ENCODE peak calls at places on chromosomes 12 and 14, in seven cellular contexts. V is hepatocyte; X is RKO; T is AML-193; Z is activated naive CD4-positive, alpha-beta T cell; J is CD8-positive, alpha-beta T cell; K is stimulated activated CD4-positive, alpha-beta T cell treated with anti-CD3 and anti-CD28 coated beads, Interleukin-12 subunit alpha, Interleukin-12 subunit beta, amount 100 ng/mL, for 48 hours. E is an unnamed sample.

GRCh38 chr12:60169904-60170303 is 574.1 kb downstream of the SLC16A7 start:
- DNase-seq in V (no peak), J (no peak), K (no peak), T (no peak), Z (no peak), X (no peak), E (no peak)

GRCh38 chr12:22307811-22308210 is 26.7 kb downstream of the ST8SIA1 start:
- DNase-seq in K (no peak), X (no peak), V (no peak), J (no peak), T (no peak), Z (no peak), E (no peak)

GRCh38 chr12:132321321-132322118 is 7.9 kb downstream of the GALNT9 start:
- DNase-seq in V (no peak), K (no peak), Z (no peak), T (no peak), X (no peak), J (no peak), E (no peak)

GRCh38 chr14:55533960-55534359 is 46.0 kb upstream of the KTN1 start:
- DNase-seq in K (no peak), J (no peak), T (no peak), V (no peak), X (no peak), Z (no peak), E (no peak)

GRCh38 chr14:102279688-102280348 is 25.1 kb downstream of the MOK start:
- DNase-seq in V (peak), X (peak), J (no peak), Z (no peak), T (no peak), K (peak), E (no peak)

GRCh38 chr12:123996581-123996980 is 23.6 kb downstream of the ZNF664 start:
- DNase-seq in X (no peak), Z (no peak), J (no peak), T (no peak), V (no peak), K (no peak), E (no peak)

GRCh38 chr12:123011701-123012100 is 31.2 kb downstream of the ARL6IP4 start:
- DNase-seq in J (peak), T (no peak), K (no peak), Z (no peak), V (no peak), X (no peak), E (no peak)

GRCh38 chr12:105228494-105228893 is 7.5 kb downstream of the APPL2 start:
- DNase-seq in T (no peak), J (no peak), Z (no peak), K (peak), V (no peak), X (no peak), E (no peak)

GRCh38 chr12:67202344-67203012 is 66.7 kb upstream of the CAND1 start:
- DNase-seq in Z (no peak), T (no peak), K (no peak), J (no peak), X (no peak), V (no peak), E (no peak)

GRCh38 chr12:123488539-123489230 is 30.7 kb downstream of the SNRNP35 start:
- DNase-seq in T (no peak), K (no peak), V (no peak), Z (no peak), X (no peak), J (no peak), E (no peak)

GRCh38 chr14:78848234-78848820 is 678.2 kb downstream of the NRXN3 start:
- DNase-seq in T (peak), J (no peak), X (peak), K (peak), Z (peak), V (peak), E (no peak)

GRCh38 chr12:19032826-19033225 is 96.7 kb upstream of the PLEKHA5 start:
- DNase-seq in Z (no peak), J (no peak), K (no peak), X (no peak), T (no peak), V (no peak), E (no peak)

GRCh38 chr12:15151141-15152091 is 69.8 kb downstream of the RERG start:
- DNase-seq in J (no peak), T (peak), X (peak), K (no peak), Z (no peak), V (peak), E (no peak)

GRCh38 chr14:54654600-54654999 is 87.7 kb downstream of the SAMD4A start:
- DNase-seq in Z (no peak), K (no peak), T (no peak), V (no peak), X (no peak), J (no peak), E (no peak)

GRCh38 chr14:100383727-100384158 is 60.6 kb downstream of the SLC25A47 start:
- DNase-seq in V (peak), Z (peak), K (peak), J (peak), X (peak), T (peak), E (peak)

GRCh38 chr12:108875682-108876361 is 4.1 kb upstream of the DAO start:
- DNase-seq in Z (no peak), V (no peak), T (no peak), X (no peak), J (no peak), K (no peak), E (no peak)

GRCh38 chr14:67232631-67233030 is 8.6 kb upstream of the PALS1 start:
- DNase-seq in X (no peak), V (no peak), K (no peak), J (no peak), Z (no peak), T (no peak), E (no peak)

GRCh38 chr14:63770187-63770807 is 42.4 kb upstream of the SGPP1 start:
- DNase-seq in Z (peak), T (peak), J (peak), X (peak), V (peak), K (peak), E (peak)

GRCh38 chr12:93570552-93571359 is 1.7 kb upstream of the SOCS2 start:
- DNase-seq in T (peak), J (peak), X (peak), V (peak), Z (peak), K (peak), E (peak)

E was measured in activated T-cell treated with anti-CD3 and anti-CD28 coated beads, Interleukin-2, amount 50 U/mL, for 1 hour.